ENCODE peak calls at places on chromosomes 11 and 22, in eight cellular contexts. F, G, S, D, P, R, E and M are unnamed samples.

GRCh38 chr22:50672471-50673230 is at the start of gene SHANK3:
- DNase-seq in F (no peak), G (peak), S (no peak), D (no peak), P (peak), R (peak), E (peak), M (no peak)

GRCh38 chr11:70144262-70144661 is 58.8 kb upstream of the FADD start:
- DNase-seq in F (no peak), G (no peak), S (no peak), D (no peak), P (no peak), R (no peak), E (no peak), M (no peak)

GRCh38 chr11:46554205-46555162 is 39.3 kb downstream of the AMBRA1 start:
- DNase-seq in F (peak), G (no peak), S (no peak), D (peak), P (peak), R (no peak), E (no peak), M (no peak)

GRCh38 chr11:71496421-71496820 is 30.6 kb upstream of the KRTAP5-7 start:
- DNase-seq in F (no peak), G (no peak), S (no peak), D (no peak), P (no peak), R (no peak), E (no peak), M (no peak)

GRCh38 chr22:19131685-19132015 is 542 bp downstream of the TSSK2 start:
- DNase-seq in F (no peak), G (no peak), S (no peak), D (no peak), P (no peak), R (no peak), E (peak), M (no peak)

GRCh38 chr11:108199446-108200321 is 22.8 kb downstream of the NPAT start:
- DNase-seq in F (peak), G (no peak), S (no peak), D (no peak), P (peak), R (peak), E (no peak), M (no peak)

GRCh38 chr11:2317354-2318050 is 15.7 kb downstream of the TSPAN32 start:
- DNase-seq in F (no peak), G (no peak), S (no peak), D (no peak), P (no peak), R (no peak), E (no peak), M (no peak)

GRCh38 chr11:46920709-46921108 is 2.4 kb upstream of the LRP4 start:
- DNase-seq in F (peak), G (no peak), S (no peak), D (no peak), P (peak), R (no peak), E (no peak), M (no peak)

GRCh38 chr11:9663699-9664275 is at the start of gene SWAP70:
- DNase-seq in F (peak), G (peak), S (peak), D (peak), P (peak), R (peak), E (peak), M (peak)
- H3K4me3 ChIP-seq in F (peak), G (peak), S (peak), D (peak), P (peak), R (peak), E (peak), M (peak)

GRCh38 chr22:47612136-47612910 is 849.9 kb downstream of the TBC1D22A start:
- DNase-seq in F (no peak), G (no peak), S (no peak), D (no peak), P (no peak), R (peak), E (no peak), M (no peak)
- H3K4me3 ChIP-seq in F (no peak), G (no peak), S (no peak), D (no peak), P (no peak), R (no peak), E (no peak), M (no peak)

GRCh38 chr11:44313701-44314489 is 4.0 kb upstream of the ALX4 start:
- DNase-seq in F (peak), G (no peak), S (no peak), D (no peak), P (peak), R (no peak), E (no peak), M (no peak)
- H3K4me3 ChIP-seq in F (no peak), G (no peak), S (no peak), D (no peak), P (no peak), R (no peak), E (no peak), M (no peak)

DNA sequence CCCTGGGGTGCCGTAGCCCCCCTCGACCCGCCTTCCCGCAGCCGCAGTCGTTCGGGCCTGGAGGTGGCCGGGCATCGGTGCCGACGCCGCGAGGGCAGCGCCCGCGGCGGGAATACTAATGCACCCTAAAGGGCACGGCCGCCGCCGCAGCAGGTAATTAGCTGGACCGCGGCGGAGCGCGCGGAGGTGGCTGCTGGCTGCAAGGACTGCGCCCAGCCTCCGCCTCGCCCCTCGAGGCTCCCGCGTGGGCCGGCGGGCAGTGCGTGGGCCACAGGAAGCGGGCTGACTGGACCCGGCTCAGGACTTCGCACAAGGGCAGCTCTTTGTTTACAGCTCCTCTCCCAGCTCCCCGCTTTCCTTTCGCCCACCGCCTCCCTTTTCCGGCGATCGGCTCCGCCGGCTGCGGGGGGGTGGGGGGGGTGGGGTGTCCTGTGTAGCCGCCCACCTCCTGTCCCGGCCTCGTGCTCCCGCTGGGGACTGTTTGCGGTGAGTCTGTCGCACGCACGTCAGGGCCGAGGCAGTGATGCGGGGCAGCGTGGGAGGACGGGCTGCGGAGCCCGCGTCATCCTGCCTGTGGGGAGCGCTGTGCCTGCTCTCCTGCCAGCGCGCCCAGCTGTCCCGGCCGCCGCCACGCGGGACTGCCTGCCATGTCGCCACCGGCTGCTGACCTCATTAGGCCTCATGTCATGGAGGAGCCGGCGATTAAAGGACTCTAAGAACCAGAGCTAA is 53.2 kb downstream of the GRIK4 start:
- DNase-seq in F (peak), G (no peak), S (no peak), D (peak), P (peak), R (peak), E (peak), M (no peak)
- H3K4me3 ChIP-seq in F (peak), G (no peak), S (no peak), D (peak), P (peak), R (peak), E (peak), M (peak)

GRCh38 chr11:117201906-117202305 is 2.7 kb downstream of the TAGLN start:
- DNase-seq in F (no peak), G (peak), S (no peak), D (no peak), P (peak), R (no peak), E (no peak), M (no peak)
- H3K4me3 ChIP-seq in F (peak), G (no peak), S (no peak), D (no peak), P (peak), R (peak), E (peak), M (no peak)

GRCh38 chr22:35835998-35836691 is 118.5 kb downstream of the APOL5 start:
- DNase-seq in F (peak), G (no peak), S (no peak), D (peak), P (peak), R (no peak), E (peak), M (peak)

GRCh38 chr22:35838849-35839646 is 121.4 kb downstream of the APOL5 start:
- DNase-seq in F (peak), G (no peak), S (no peak), D (peak), P (peak), R (no peak), E (no peak), M (no peak)

GRCh38 chr22:35839811-35840739 is 122.4 kb downstream of the APOL5 start:
- DNase-seq in F (peak), G (peak), S (no peak), D (peak), P (peak), R (peak), E (peak), M (peak)

GRCh38 chr22:35835267-35835997 is 117.8 kb downstream of the APOL5 start:
- DNase-seq in F (peak), G (no peak), S (no peak), D (no peak), P (no peak), R (no peak), E (no peak), M (no peak)

DNA sequence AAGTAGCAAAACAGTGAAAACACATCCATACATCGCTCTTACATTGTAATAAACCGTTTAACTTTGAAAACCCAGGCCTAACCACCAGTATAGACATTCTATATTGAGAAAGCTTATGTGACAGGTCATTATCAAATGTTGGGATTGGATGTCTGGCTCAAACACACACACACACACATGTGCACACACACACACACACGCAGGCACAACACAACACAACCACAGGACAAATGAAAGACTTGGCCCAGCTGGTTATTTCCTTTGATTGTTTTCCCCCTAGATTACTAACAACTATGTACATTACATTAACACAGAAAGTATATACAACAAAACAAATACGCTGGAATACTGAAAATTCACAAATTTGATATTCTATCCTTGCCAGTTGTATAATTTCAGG is 119.7 kb downstream of the APOL5 start:
- DNase-seq in F (peak), G (no peak), S (no peak), D (no peak), P (peak), R (no peak), E (no peak), M (no peak)
- H3K4me3 ChIP-seq in F (peak), G (no peak), S (no peak), D (peak), P (peak), R (no peak), E (no peak), M (no peak)

GRCh38 chr22:22169923-22170322 is 74.7 kb upstream of the VPREB1 start:
- DNase-seq in F (no peak), G (no peak), S (no peak), D (no peak), P (no peak), R (no peak), E (no peak), M (no peak)

GRCh38 chr22:22166941-22167713 is 77.5 kb upstream of the VPREB1 start:
- DNase-seq in F (no peak), G (no peak), S (no peak), D (no peak), P (no peak), R (no peak), E (no peak), M (no peak)

GRCh38 chr22:22167791-22168189 is 76.8 kb upstream of the VPREB1 start:
- DNase-seq in F (no peak), G (no peak), S (no peak), D (no peak), P (no peak), R (no peak), E (no peak), M (no peak)

GRCh38 chr22:22168941-22169867 is 75.4 kb upstream of the VPREB1 start:
- DNase-seq in F (no peak), G (no peak), S (no peak), D (no peak), P (no peak), R (no peak), E (no peak), M (no peak)

DNA sequence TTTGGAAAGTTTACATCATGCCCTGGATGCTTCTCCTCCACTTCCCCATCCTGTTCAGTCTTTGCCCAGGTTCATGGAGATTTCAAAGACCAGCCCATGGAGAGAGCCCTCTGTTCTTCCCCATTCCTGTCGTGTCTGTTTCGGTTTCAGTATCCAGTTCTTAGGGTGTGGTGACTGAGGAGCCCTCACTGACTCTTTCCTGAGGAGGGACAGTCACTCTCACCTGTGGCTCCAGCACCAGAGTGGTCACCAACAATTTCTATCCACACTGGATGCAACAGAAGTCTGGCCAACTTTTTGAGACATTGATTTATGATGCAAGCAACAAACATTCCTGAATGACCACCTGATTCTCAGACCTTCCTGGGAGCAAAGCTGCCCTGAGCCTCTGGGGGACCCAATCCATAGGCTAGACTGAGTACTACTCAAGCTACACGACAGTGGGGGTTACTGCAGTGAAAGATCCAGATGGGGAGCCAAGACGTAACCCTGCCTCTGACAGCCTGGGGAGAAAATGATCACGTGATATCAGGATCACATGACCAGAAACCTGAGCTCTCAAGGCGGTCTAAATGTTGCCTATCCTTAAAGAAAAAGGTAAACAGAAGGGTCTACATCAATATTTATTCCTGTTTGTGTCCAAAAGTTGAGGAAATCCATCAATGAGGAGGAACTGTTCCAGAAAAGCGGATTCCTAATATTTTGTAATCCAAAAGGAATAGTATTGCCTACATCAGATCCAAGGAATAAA is 76.2 kb upstream of the VPREB1 start:
- DNase-seq in F (peak), G (no peak), S (no peak), D (peak), P (peak), R (no peak), E (no peak), M (peak)
- H3K4me3 ChIP-seq in F (no peak), G (no peak), S (peak), D (peak), P (no peak), R (no peak), E (no peak), M (no peak)

GRCh38 chr11:64765291-64765803 is 5.6 kb upstream of the PYGM start:
- DNase-seq in F (no peak), G (no peak), S (no peak), D (peak), P (no peak), R (no peak), E (no peak), M (no peak)

GRCh38 chr11:64762277-64762915 is 2.6 kb upstream of the PYGM start:
- DNase-seq in F (no peak), G (no peak), S (no peak), D (no peak), P (no peak), R (no peak), E (no peak), M (no peak)

GRCh38 chr11:64764753-64765152 is 5.0 kb upstream of the PYGM start:
- DNase-seq in F (no peak), G (no peak), S (no peak), D (no peak), P (no peak), R (no peak), E (no peak), M (no peak)

GRCh38 chr11:64763804-64764611 is 4.2 kb upstream of the PYGM start:
- DNase-seq in F (no peak), G (peak), S (peak), D (peak), P (no peak), R (no peak), E (no peak), M (no peak)

DNA sequence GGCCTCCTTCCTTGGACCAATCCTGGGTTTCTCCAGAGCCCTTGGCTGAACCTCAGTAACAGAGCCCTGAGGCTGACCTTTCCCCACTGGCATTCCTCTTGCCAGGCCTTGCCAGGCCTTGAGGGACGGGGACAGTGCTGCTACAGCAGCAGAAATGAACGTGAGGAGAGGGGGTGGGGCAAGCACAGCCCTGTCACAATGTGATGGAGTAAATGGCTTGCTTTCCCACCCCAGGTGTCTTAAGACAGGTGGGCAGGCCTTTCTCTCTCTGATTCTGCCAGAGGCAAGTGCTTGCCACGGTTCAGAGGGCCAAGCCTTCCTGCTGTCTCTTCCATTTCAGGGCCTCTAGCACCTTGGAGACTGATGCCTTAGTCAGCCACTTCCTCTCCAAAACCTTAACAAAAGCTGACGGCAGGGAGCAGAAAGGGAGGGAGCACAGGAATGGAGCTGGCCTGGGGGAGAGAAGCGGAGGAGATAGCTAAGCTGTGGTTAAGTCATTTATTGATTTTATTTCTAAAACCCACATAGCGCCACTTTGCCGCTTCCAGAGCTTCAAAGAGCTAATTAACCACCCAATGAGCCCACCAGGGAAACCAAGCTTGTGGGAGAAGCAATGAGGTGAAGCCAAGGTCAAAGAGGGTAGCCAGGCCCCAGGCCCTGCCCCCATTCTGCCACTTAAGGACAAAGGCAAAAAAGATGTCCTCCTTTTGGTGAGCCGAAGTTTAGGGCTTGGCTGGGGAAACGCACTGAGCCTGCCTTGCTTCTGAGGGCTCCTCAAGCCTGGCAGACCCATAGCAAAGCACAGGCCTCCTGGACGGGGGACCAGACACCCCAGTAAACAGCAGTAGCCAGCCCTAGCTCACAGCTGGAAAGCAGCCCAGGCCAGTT is 3.4 kb upstream of the PYGM start:
- DNase-seq in F (peak), G (no peak), S (no peak), D (peak), P (peak), R (no peak), E (no peak), M (no peak)
- H3K4me3 ChIP-seq in F (no peak), G (no peak), S (no peak), D (no peak), P (no peak), R (no peak), E (no peak), M (no peak)

DNA sequence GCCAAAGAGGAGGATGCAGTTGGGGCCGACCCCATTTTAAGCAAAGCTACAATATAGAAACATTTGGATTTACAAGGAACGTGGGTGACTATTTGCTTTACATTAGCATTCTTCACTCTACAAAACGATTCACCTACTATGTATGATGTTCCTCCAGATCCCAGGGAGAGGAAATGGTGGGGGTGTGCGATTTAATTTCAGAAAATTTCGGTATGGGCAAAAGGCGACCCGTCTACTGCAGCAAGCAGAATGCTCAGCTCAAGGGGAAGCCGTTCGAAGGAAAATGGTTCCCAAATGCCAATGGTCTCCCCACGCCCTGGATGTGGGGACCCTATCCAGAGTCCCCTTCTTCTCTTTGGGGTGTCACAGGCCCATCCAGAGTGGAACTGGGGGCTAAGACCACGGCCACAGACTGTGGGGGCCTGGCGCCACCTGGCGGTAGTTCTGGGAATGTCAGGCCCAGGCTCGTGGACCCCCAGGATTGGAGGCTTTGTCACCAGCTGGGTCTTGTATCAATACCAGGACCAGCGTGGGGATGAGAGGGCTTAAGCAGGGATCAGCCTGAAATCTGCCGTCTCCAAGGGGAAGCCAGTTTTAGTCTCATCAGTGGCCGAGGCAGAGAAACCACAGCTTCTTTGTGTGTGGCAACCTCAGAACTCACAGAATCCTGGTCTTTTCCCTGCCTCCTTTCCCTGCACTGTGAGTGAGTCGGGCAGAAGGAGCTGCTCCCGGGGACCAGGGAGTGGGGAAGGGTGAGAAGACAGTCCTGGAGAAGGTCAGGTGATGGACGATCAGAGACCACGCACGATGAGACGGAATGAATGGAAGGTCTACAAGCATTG is 8.3 kb downstream of the LRRC10B start:
- DNase-seq in F (peak), G (no peak), S (peak), D (peak), P (peak), R (no peak), E (no peak), M (peak)
- H3K4me3 ChIP-seq in F (no peak), G (no peak), S (peak), D (no peak), P (no peak), R (no peak), E (no peak), M (no peak)